ENCODE peak calls at places on chromosomes 7 and 10, in eight cellular contexts. W is MM.1S, P is suprapubic skin, L is astrocyte, V is ovary, Q is heart left ventricle, D is kidney, G is AG10803. H is an unnamed sample.

GRCh38 chr7:24290004-24290641 is 6.1 kb downstream of the NPY start:
- DNase-seq in G (peak), L (peak), P (no peak), V (no peak), D (no peak), W (peak), Q (no peak), H (peak)

GRCh38 chr10:79007037-79007842 is 61.5 kb upstream of the ZMIZ1 start:
- DNase-seq in L (no peak), D (no peak), G (no peak), Q (no peak), V (no peak), W (no peak), P (no peak), H (no peak)

GRCh38 chr7:121020652-121021051 is 32.1 kb downstream of the CPED1 start:
- DNase-seq in L (peak), G (peak), W (no peak), D (no peak), P (no peak), V (no peak), Q (no peak), H (no peak)

GRCh38 chr10:93820434-93820833 is 62.7 kb downstream of the LGI1 start:
- DNase-seq in Q (no peak), W (no peak), P (no peak), G (peak), V (no peak), D (no peak), L (no peak), H (no peak)

GRCh38 chr10:94123253-94123995 is 129.7 kb downstream of the PLCE1 start:
- DNase-seq in Q (no peak), V (no peak), L (peak), G (peak), D (no peak), P (no peak), W (no peak), H (no peak)

GRCh38 chr7:17939670-17940301 is 508 bp downstream of the SNX13 start:
- DNase-seq in V (no peak), G (peak), W (peak), Q (peak), P (peak), L (no peak), D (peak), H (no peak)

GRCh38 chr10:96832721-96833219 is 672 bp downstream of the LCOR start:
- DNase-seq in Q (peak), D (peak), V (no peak), W (peak), L (peak), P (peak), G (peak), H (no peak)

GRCh38 chr7:128003787-128004186 is 27.4 kb downstream of the LRRC4 start:
- DNase-seq in D (no peak), P (no peak), L (no peak), G (no peak), Q (no peak), V (no peak), W (peak), H (no peak)

GRCh38 chr7:81256991-81257390 is 338.1 kb upstream of the SEMA3C start:
- DNase-seq in L (no peak), G (peak), P (no peak), Q (no peak), W (no peak), V (no peak), D (no peak), H (no peak)

GRCh38 chr7:102095933-102096332 is 190.7 kb upstream of the SH2B2 start:
- DNase-seq in V (no peak), G (no peak), L (no peak), P (peak), Q (no peak), D (no peak), W (no peak), H (no peak)

GRCh38 chr10:104209575-104210198 is 22.5 kb downstream of the CFAP43 start:
- DNase-seq in Q (no peak), L (peak), P (no peak), V (no peak), D (no peak), W (peak), G (peak), H (no peak)

GRCh38 chr10:129517680-129518057 is 50.6 kb downstream of the MGMT start:
- DNase-seq in P (no peak), V (no peak), L (no peak), Q (no peak), W (no peak), G (no peak), D (no peak), H (no peak)

GRCh38 chr10:96250349-96250748 is 21.0 kb downstream of the BLNK start:
- DNase-seq in G (no peak), V (no peak), D (no peak), W (no peak), Q (no peak), P (no peak), L (no peak), H (no peak)

GRCh38 chr7:116231543-116232401 is 21.4 kb downstream of the TES start:
- DNase-seq in Q (no peak), D (no peak), W (peak), P (no peak), L (peak), V (no peak), G (peak), H (peak)

GRCh38 chr7:125727215-125727614 is 797.6 kb upstream of the POT1 start:
- DNase-seq in G (no peak), D (no peak), P (no peak), V (no peak), Q (no peak), W (no peak), L (no peak), H (no peak)

GRCh38 chr10:42476101-42476500 is 162.3 kb downstream of the ZNF33B start:
- DNase-seq in L (no peak), P (no peak), W (no peak), Q (no peak), G (no peak), D (no peak), V (no peak), H (no peak)

GRCh38 chr7:74606101-74606908 is 51.2 kb upstream of the GTF2I start:
- DNase-seq in P (no peak), Q (peak), D (peak), G (no peak), V (peak), W (peak), L (no peak), H (no peak)

GRCh38 chr10:132532784-132533560 is 4.6 kb upstream of the INPP5A start:
- DNase-seq in L (peak), W (no peak), D (no peak), Q (no peak), V (no peak), G (peak), P (no peak), H (peak)

GRCh38 chr7:108147031-108147563 is 16.9 kb upstream of the LAMB4 start:
- DNase-seq in L (no peak), D (no peak), P (no peak), V (peak), Q (no peak), W (no peak), G (no peak), H (no peak)

GRCh38 chr7:107494315-107494751 is 24.5 kb downstream of the GPR22 start:
- DNase-seq in Q (no peak), G (no peak), P (no peak), L (no peak), W (no peak), D (no peak), V (no peak), H (no peak)

GRCh38 chr10:558891-559766 is 130.3 kb downstream of the DIP2C start:
- DNase-seq in P (no peak), Q (no peak), D (no peak), W (no peak), V (no peak), G (no peak), L (no peak), H (no peak)

GRCh38 chr7:101911800-101912705 is 94.6 kb downstream of the CUX1 start:
- DNase-seq in G (peak), W (no peak), L (no peak), Q (peak), P (peak), V (peak), D (no peak), H (no peak)

GRCh38 chr7:137992738-137993394 is 9.0 kb downstream of the CREB3L2 start:
- DNase-seq in L (peak), W (no peak), P (peak), G (peak), D (no peak), Q (peak), V (peak), H (no peak)

GRCh38 chr10:124225029-124225467 is 131.7 kb upstream of the CHST15 start:
- DNase-seq in Q (no peak), V (no peak), P (no peak), G (no peak), W (no peak), D (no peak), L (no peak), H (no peak)

GRCh38 chr7:44632196-44632595 is 25.8 kb downstream of the OGDH start:
- DNase-seq in L (no peak), Q (no peak), V (no peak), W (no peak), P (no peak), D (no peak), G (no peak), H (no peak)

GRCh38 chr7:123327661-123328060 is 127.9 kb upstream of the SLC13A1 start:
- DNase-seq in V (no peak), G (no peak), Q (no peak), L (no peak), W (no peak), D (no peak), P (no peak), H (no peak)

GRCh38 chr10:124696446-124697392 is 47.5 kb downstream of the FAM53B start:
- DNase-seq in P (no peak), V (no peak), G (no peak), Q (no peak), W (peak), D (peak), L (no peak), H (no peak)

GRCh38 chr7:144407266-144407931 is 3.9 kb upstream of the NOBOX start:
- DNase-seq in V (no peak), L (no peak), P (no peak), Q (no peak), D (no peak), G (no peak), W (no peak), H (no peak)
- H3K4me3 ChIP-seq in V (no peak), L (no peak), P (peak), Q (no peak), D (no peak), G (no peak), W (no peak), H (no peak)

GRCh38 chr7:155804897-155805825 is 7.1 kb downstream of the SHH start:
- DNase-seq in Q (no peak), V (peak), G (peak), D (peak), W (peak), P (no peak), L (peak), H (peak)

GRCh38 chr7:155805826-155806095 is 6.5 kb downstream of the SHH start:
- DNase-seq in G (no peak), L (no peak), V (no peak), P (no peak), D (peak), W (no peak), Q (no peak), H (no peak)

GRCh38 chr7:155807805-155808550 is 4.3 kb downstream of the SHH start:
- DNase-seq in V (no peak), G (no peak), P (no peak), W (no peak), Q (peak), D (peak), L (no peak), H (no peak)

GRCh38 chr7:155807013-155807804 is 5.1 kb downstream of the SHH start:
- DNase-seq in D (peak), P (no peak), W (no peak), L (no peak), Q (no peak), G (no peak), V (no peak), H (no peak)

GRCh38 chr7:155806096-155806871 is 6.0 kb downstream of the SHH start:
- DNase-seq in D (peak), P (no peak), Q (no peak), L (no peak), V (no peak), W (no peak), G (no peak), H (no peak)
- TF ChIP-seq CTCF in D (no peak), P (no peak), Q (no peak), L (no peak), V (no peak), W (no peak), G (no peak), H (peak)

GRCh38 chr10:120734476-120735078 is 116.6 kb upstream of the WDR11 start:
- DNase-seq in D (no peak), L (peak), V (no peak), W (no peak), Q (no peak), P (no peak), G (no peak), H (no peak)

GRCh38 chr10:120735773-120736371 is 115.3 kb upstream of the WDR11 start:
- DNase-seq in G (peak), D (no peak), V (no peak), P (no peak), Q (no peak), W (peak), L (no peak), H (no peak)

GRCh38 chr10:120735315-120735714 is 115.8 kb upstream of the WDR11 start:
- DNase-seq in W (no peak), D (no peak), L (no peak), G (no peak), V (no peak), Q (no peak), P (no peak), H (no peak)

GRCh38 chr10:120732067-120732466 is 119.1 kb upstream of the WDR11 start:
- DNase-seq in D (no peak), G (no peak), L (peak), Q (no peak), W (no peak), P (no peak), V (no peak), H (no peak)

GRCh38 chr10:120732643-120733313 is 118.4 kb upstream of the WDR11 start:
- DNase-seq in V (no peak), Q (no peak), P (no peak), L (peak), D (no peak), W (no peak), G (no peak), H (no peak)
- H3K4me3 ChIP-seq in V (no peak), Q (no peak), P (no peak), L (no peak), D (no peak), W (no peak), G (no peak), H (peak)

GRCh38 chr7:158228986-158229385 is 358.6 kb downstream of the PTPRN2 start:
- DNase-seq in Q (no peak), G (no peak), L (no peak), W (peak), D (no peak), P (no peak), V (no peak), H (no peak)
- TF ChIP-seq CTCF in Q (no peak), G (no peak), L (no peak), W (peak), D (no peak), P (no peak), V (no peak), H (no peak)

GRCh38 chr10:126068357-126068756 is 172.0 kb downstream of the FANK1 start:
- DNase-seq in W (no peak), Q (no peak), V (no peak), D (no peak), G (no peak), L (no peak), P (no peak), H (no peak)

GRCh38 chr10:126070815-126071214 is 174.5 kb downstream of the FANK1 start:
- DNase-seq in W (no peak), Q (no peak), V (no peak), G (no peak), P (no peak), L (no peak), D (no peak), H (no peak)

GRCh38 chr10:126075009-126075408 is 178.6 kb downstream of the FANK1 start:
- DNase-seq in P (no peak), W (no peak), L (peak), G (no peak), V (no peak), Q (no peak), D (no peak), H (no peak)

DNA sequence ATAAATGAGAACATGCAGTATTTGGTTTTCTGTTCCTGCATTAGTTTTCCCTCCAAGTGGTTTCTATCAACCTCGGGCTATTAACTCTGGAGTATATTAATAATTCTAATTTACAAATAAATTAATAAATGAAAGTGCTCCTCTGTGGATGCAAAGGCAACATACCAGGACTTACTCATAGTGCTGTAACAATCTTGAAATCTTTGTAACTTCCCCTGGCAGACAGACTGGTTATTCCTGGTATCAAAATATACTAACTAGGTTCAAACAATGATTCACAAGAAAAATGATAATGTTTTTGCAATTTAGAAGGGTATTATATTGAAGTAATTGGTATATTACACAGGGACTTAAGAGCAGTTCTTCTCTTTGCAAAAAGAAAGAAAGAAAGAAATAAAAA is 177.2 kb downstream of the FANK1 start:
- DNase-seq in D (no peak), Q (no peak), W (no peak), L (peak), P (no peak), V (no peak), G (peak), H (no peak)
- H3K4me3 ChIP-seq in D (no peak), Q (no peak), W (no peak), L (no peak), P (no peak), V (no peak), G (no peak), H (no peak)

GRCh38 chr7:82821037-82821436 is 341.6 kb downstream of the PCLO start:
- DNase-seq in P (no peak), D (no peak), W (no peak), L (no peak), V (no peak), G (no peak), Q (no peak), H (no peak)

GRCh38 chr7:82818091-82818620 is 344.5 kb downstream of the PCLO start:
- DNase-seq in Q (no peak), L (no peak), V (no peak), P (no peak), W (no peak), D (no peak), G (no peak), H (peak)

GRCh38 chr7:82810558-82811259 is 352.0 kb downstream of the PCLO start:
- DNase-seq in P (no peak), V (no peak), G (peak), W (peak), L (peak), D (no peak), Q (no peak), H (peak)

DNA sequence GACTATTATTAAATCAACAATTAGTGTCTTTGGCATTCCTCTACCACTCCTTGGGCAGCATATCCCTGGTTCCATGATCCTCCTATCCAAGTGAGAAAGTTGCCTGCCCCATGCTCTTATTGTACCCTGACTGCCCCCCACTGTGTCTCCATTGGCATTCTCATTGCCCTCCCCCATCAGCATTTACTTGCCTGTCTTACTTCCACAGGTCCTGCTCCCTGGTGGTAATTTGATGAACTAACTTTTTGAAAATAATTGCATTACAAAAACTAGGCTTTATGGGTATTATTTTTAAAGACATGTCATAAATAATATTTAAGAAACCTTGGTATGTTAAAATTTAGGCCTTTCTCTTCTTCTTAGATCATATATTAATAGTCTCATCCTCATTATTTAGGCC is 346.4 kb downstream of the PCLO start:
- DNase-seq in G (no peak), W (no peak), P (no peak), V (no peak), D (no peak), L (no peak), Q (no peak), H (no peak)
- TF ChIP-seq CTCF in G (no peak), W (no peak), P (no peak), V (no peak), D (no peak), L (no peak), Q (no peak), H (no peak)

GRCh38 chr10:77698267-77698932 is 60.8 kb upstream of the KCNMA1 start:
- DNase-seq in V (no peak), Q (no peak), W (no peak), D (no peak), G (no peak), L (no peak), P (no peak), H (no peak)
- H3K4me3 ChIP-seq in V (no peak), Q (no peak), W (no peak), D (no peak), G (no peak), L (no peak), P (no peak), H (no peak)

GRCh38 chr7:47281966-47282643 is 299.8 kb downstream of the TNS3 start:
- DNase-seq in P (no peak), W (no peak), Q (no peak), G (no peak), L (no peak), D (no peak), V (no peak), H (no peak)

GRCh38 chr7:47280114-47280513 is 301.8 kb downstream of the TNS3 start:
- DNase-seq in D (no peak), V (no peak), Q (no peak), P (no peak), G (no peak), L (no peak), W (no peak), H (no peak)

GRCh38 chr7:47283497-47284131 is 298.3 kb downstream of the TNS3 start:
- DNase-seq in D (peak), G (no peak), P (no peak), L (no peak), V (no peak), W (no peak), Q (no peak), H (no peak)

GRCh38 chr7:47282790-47283496 is 299.0 kb downstream of the TNS3 start:
- DNase-seq in Q (no peak), P (no peak), V (no peak), L (no peak), W (no peak), G (no peak), D (no peak), H (no peak)

DNA sequence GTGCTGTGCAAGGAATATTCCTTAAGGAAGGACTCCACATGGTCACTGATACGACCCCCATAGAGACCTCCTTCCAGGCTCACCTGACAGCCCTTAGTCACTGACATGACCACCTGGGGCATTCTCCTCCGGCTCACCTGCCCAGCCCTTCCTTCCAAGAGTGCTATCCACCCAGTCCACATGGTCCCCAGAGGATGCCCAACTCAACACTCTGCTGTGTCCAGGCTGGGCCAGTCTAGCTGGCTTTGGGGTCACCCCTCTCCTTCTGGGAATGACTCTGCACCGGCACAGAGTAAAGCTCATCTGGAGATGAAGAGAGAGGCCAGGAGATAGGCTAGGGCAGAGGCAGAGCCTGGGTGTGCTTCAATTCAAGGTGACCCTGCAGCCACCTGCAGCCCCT is 300.8 kb downstream of the TNS3 start:
- DNase-seq in W (no peak), L (no peak), V (no peak), Q (no peak), G (no peak), P (no peak), D (no peak), H (no peak)
- TF ChIP-seq CTCF in W (no peak), L (no peak), V (no peak), Q (no peak), G (no peak), P (no peak), D (no peak), H (no peak)

H was measured in retinal pigment epithelial cell.